ENCODE peak calls at places on chromosomes 13 and 19, in five cellular contexts. Y is fibroblast of gingiva; U is ELR; K is effector memory CD8-positive, alpha-beta T cell; D is fibroblast of lung. Q is an unnamed sample.

GRCh38 chr13:47705185-47705584 is 295.9 kb downstream of the SUCLA2 start:
- DNase-seq in Y (no peak), U (no peak), D (peak), K (no peak), Q (no peak)

GRCh38 chr13:20337894-20338551 is 105.9 kb upstream of the GJB6 start:
- DNase-seq in Y (no peak), D (no peak), U (no peak), K (no peak), Q (no peak)

GRCh38 chr19:48925240-48925843 is 8.2 kb upstream of the DHDH start:
- DNase-seq in Y (peak), K (no peak), U (peak), D (peak), Q (peak)

GRCh38 chr13:110209950-110210603 is 96.9 kb downstream of the COL4A1 start:
- DNase-seq in U (no peak), Y (no peak), K (no peak), D (no peak), Q (no peak)

GRCh38 chr19:14002571-14003278 is 3.4 kb downstream of the RFX1 start:
- DNase-seq in D (no peak), Y (no peak), K (no peak), U (no peak), Q (no peak)

GRCh38 chr13:111629016-111629415 is 308.6 kb downstream of the TEX29 start:
- DNase-seq in D (no peak), K (no peak), U (no peak), Y (no peak), Q (no peak)

GRCh38 chr13:38944219-38944618 is 46.4 kb downstream of the STOML3 start:
- DNase-seq in D (no peak), U (no peak), Y (no peak), K (no peak), Q (no peak)

GRCh38 chr13:73274147-73274546 is 215.3 kb downstream of the KLF5 start:
- DNase-seq in D (peak), Y (no peak), K (no peak), U (peak), Q (peak)

GRCh38 chr19:13209797-13210775 is 59.9 kb downstream of the IER2 start:
- DNase-seq in D (no peak), Y (no peak), K (no peak), U (no peak), Q (no peak)

GRCh38 chr19:39971380-39971841 is 446 bp downstream of the PSMC4 start:
- DNase-seq in K (no peak), Y (no peak), U (peak), D (no peak), Q (no peak)

GRCh38 chr13:76885203-76886004 is 801 bp downstream of the KCTD12 start:
- DNase-seq in Y (peak), D (peak), K (peak), U (peak), Q (peak)

GRCh38 chr19:9808855-9809646 is 9.8 kb downstream of the FBXL12 start:
- DNase-seq in K (peak), U (no peak), D (no peak), Y (no peak), Q (no peak)

GRCh38 chr13:104014803-104015645 is 948.8 kb upstream of the SLC10A2 start:
- DNase-seq in Y (no peak), D (peak), U (peak), K (no peak), Q (peak)

GRCh38 chr13:24076124-24076523 is 84.4 kb upstream of the SPATA13 start:
- DNase-seq in K (no peak), U (no peak), D (no peak), Y (peak), Q (peak)

GRCh38 chr13:113043931-113044330 is 61.7 kb upstream of the F7 start:
- DNase-seq in Y (no peak), K (no peak), D (no peak), U (no peak), Q (no peak)

GRCh38 chr13:113726961-113727411 is 32.0 kb upstream of the TMEM255B start:
- DNase-seq in U (peak), D (peak), Y (no peak), K (no peak), Q (no peak)

GRCh38 chr13:29763426-29764180 is 86.8 kb downstream of the UBL3 start:
- DNase-seq in D (no peak), U (no peak), Y (no peak), K (no peak), Q (no peak)

GRCh38 chr19:17331254-17331558 is 3.4 kb downstream of the ANO8 start:
- DNase-seq in K (no peak), Y (no peak), D (no peak), U (no peak), Q (no peak)

GRCh38 chr13:78572459-78572858 is 30.9 kb downstream of the POU4F1 start:
- DNase-seq in K (no peak), Y (no peak), D (no peak), U (no peak), Q (no peak)

GRCh38 chr13:34459856-34460255 is 482.2 kb upstream of the NBEA start:
- DNase-seq in K (no peak), D (no peak), U (peak), Y (no peak), Q (no peak)

GRCh38 chr13:44307844-44308243 is 65.8 kb upstream of the SERP2 start:
- DNase-seq in K (no peak), D (no peak), U (peak), Y (no peak), Q (no peak)

GRCh38 chr13:107203146-107203847 is 635.4 kb upstream of the ARGLU1 start:
- DNase-seq in U (no peak), K (no peak), Y (no peak), D (peak), Q (no peak)

GRCh38 chr19:13839938-13840750 is 36.8 kb upstream of the NANOS3 start:
- DNase-seq in D (peak), Y (peak), U (peak), K (peak), Q (peak)

GRCh38 chr13:46329624-46330023 is 57.4 kb downstream of the RUBCNL start:
- DNase-seq in U (no peak), Y (no peak), D (no peak), K (no peak), Q (no peak)